ENCODE peak calls at places on chromosomes 12 and 14, in eight cellular contexts. S, M, L, Z, X, G, V and I are unnamed samples.

GRCh38 chr14:74571441-74571841 is 40.6 kb downstream of the LTBP2 start:
- DNase-seq in G (no peak), V (no peak), X (no peak), S (peak; percentile 70), Z (no peak), M (no peak), L (no peak), I (no peak)

GRCh38 chr12:108332791-108333382 is 6.2 kb downstream of the CMKLR1 start:
- DNase-seq in Z (peak; percentile 92), S (no peak), M (peak; percentile 36), V (no peak), X (no peak), L (peak; percentile 46), G (no peak), I (no peak)

GRCh38 chr12:66279127-66279712 is 23.1 kb upstream of the HELB start:
- DNase-seq in S (peak; percentile 22), V (no peak), M (no peak), X (peak; percentile 33), Z (peak; percentile 64), L (no peak), G (no peak), I (peak; percentile 41)

GRCh38 chr12:48542300-48542928 is 17.0 kb downstream of the OR8S1 start:
- DNase-seq in L (peak; percentile 27), G (no peak), X (peak; percentile 23), S (peak; percentile 31), Z (peak; percentile 63), M (no peak), V (peak; percentile 12), I (peak; percentile 64)

GRCh38 chr14:104874110-104874531 is 9.1 kb downstream of the CEP170B start:
- DNase-seq in S (no peak), G (no peak), M (no peak), V (no peak), X (no peak), Z (no peak), L (peak; percentile 12), I (no peak)

GRCh38 chr12:125371023-125371422 is 305.8 kb downstream of the AACS start:
- DNase-seq in S (no peak), V (no peak), G (no peak), L (no peak), M (no peak), Z (no peak), X (no peak), I (no peak)

GRCh38 chr12:12872934-12873275 is 18.5 kb upstream of the GPRC5A start:
- DNase-seq in L (no peak), Z (no peak), S (peak; percentile 83), G (no peak), M (no peak), X (peak; percentile 84), V (peak; percentile 24), I (no peak)

GRCh38 chr14:102554835-102555819 is 37.3 kb upstream of the RCOR1 start:
- DNase-seq in X (no peak), L (peak; percentile 32), G (no peak), S (no peak), Z (peak; percentile 56), M (no peak), V (no peak), I (peak; percentile 78)

GRCh38 chr12:6953417-6954315 is 2.5 kb downstream of the PTPN6 start:
- DNase-seq in X (no peak), L (no peak), V (no peak), G (peak; percentile 79), M (no peak), S (no peak), Z (peak; percentile 95), I (no peak)

GRCh38 chr14:100836961-100837811 is 11.3 kb downstream of the MEG3 start:
- DNase-seq in S (no peak), M (no peak), X (no peak), Z (no peak), V (no peak), G (no peak), L (no peak), I (no peak)

GRCh38 chr14:22822619-22823551 is 6.8 kb upstream of the MRPL52 start:
- DNase-seq in Z (peak; percentile 86), L (peak; percentile 71), S (peak; percentile 86), X (peak; percentile 51), G (peak; percentile 90), V (peak; percentile 48), M (peak; percentile 86), I (peak; percentile 82)

GRCh38 chr12:67705394-67706370 is 57.1 kb downstream of the DYRK2 start:
- DNase-seq in Z (no peak), L (no peak), V (no peak), X (no peak), G (no peak), S (peak; percentile 82), M (no peak), I (no peak)

GRCh38 chr12:68803948-68804653 is 3.9 kb upstream of the MDM2 start:
- DNase-seq in M (no peak), S (no peak), Z (no peak), G (no peak), X (no peak), L (no peak), V (no peak), I (no peak)

GRCh38 chr12:2397356-2398045 is 344.7 kb downstream of the CACNA1C start:
- DNase-seq in L (peak; percentile 51), S (no peak), M (no peak), G (no peak), V (peak; percentile 84), Z (no peak), X (peak; percentile 26), I (no peak)

GRCh38 chr14:34203271-34203722 is 252.4 kb upstream of the EGLN3 start:
- DNase-seq in Z (peak; percentile 31), V (no peak), X (no peak), S (no peak), L (no peak), G (no peak), M (no peak), I (no peak)

GRCh38 chr14:96040836-96041371 is 1.7 kb downstream of the C14orf132 start:
- DNase-seq in V (no peak), X (no peak), S (peak; percentile 66), G (no peak), M (no peak), L (no peak), Z (no peak), I (no peak)

GRCh38 chr12:45973526-45973925 is 16.8 kb downstream of the SCAF11 start:
- DNase-seq in X (no peak), L (no peak), M (no peak), Z (no peak), V (no peak), S (peak; percentile 22), G (no peak), I (no peak)

GRCh38 chr12:51636581-51636980 is 45.5 kb downstream of the SCN8A start:
- DNase-seq in X (no peak), G (no peak), L (no peak), V (no peak), S (peak; percentile 39), M (no peak), Z (peak; percentile 29), I (no peak)

GRCh38 chr14:56153271-56153670 is 35.1 kb downstream of the PELI2 start:
- DNase-seq in L (no peak), M (no peak), V (no peak), G (no peak), Z (no peak), X (no peak), S (peak; percentile 32), I (no peak)

GRCh38 chr12:12716845-12717585 is at the start of gene CDKN1B:
- DNase-seq in S (peak; percentile 94), Z (peak; percentile 96), V (peak; percentile 82), G (peak; percentile 94), L (peak; percentile 93), X (peak; percentile 65), M (peak; percentile 94), I (peak; percentile 95)

GRCh38 chr14:30610719-30611388 is 11.3 kb upstream of the SCFD1 start:
- DNase-seq in X (peak; percentile 36), S (peak; percentile 81), G (no peak), L (peak; percentile 40), Z (peak; percentile 74), V (no peak), M (peak; percentile 35), I (peak; percentile 92)

GRCh38 chr14:71011479-71011878 is 104.2 kb downstream of the PCNX1 start:
- DNase-seq in Z (no peak), X (no peak), G (no peak), S (no peak), L (no peak), V (no peak), M (no peak), I (no peak)

GRCh38 chr14:72178517-72178916 is 246.3 kb downstream of the RGS6 start:
- DNase-seq in G (no peak), L (no peak), V (no peak), Z (peak; percentile 2), X (no peak), M (no peak), S (no peak), I (no peak)

GRCh38 chr12:105843989-105844768 is 294.6 kb downstream of the NUAK1 start:
- DNase-seq in Z (no peak), S (peak; percentile 29), G (no peak), X (no peak), L (no peak), M (no peak), V (no peak), I (no peak)

GRCh38 chr12:29066061-29066588 is 83.0 kb upstream of the FAR2 start:
- DNase-seq in X (peak; percentile 40), Z (peak; percentile 87), M (no peak), S (peak; percentile 50), L (no peak), G (no peak), V (no peak), I (no peak)

GRCh38 chr12:14774944-14775651 is 28.2 kb downstream of the WBP11 start:
- DNase-seq in S (peak; percentile 65), Z (peak; percentile 71), L (peak; percentile 51), X (no peak), M (peak; percentile 70), G (peak; percentile 81), V (no peak), I (peak; percentile 80)
- TF ChIP-seq POLR2A in S (peak; percentile 48), Z (no peak), L (no peak), X (no peak), M (peak; percentile 6), G (peak; percentile 45), V (no peak), I (no peak)

GRCh38 chr14:24179294-24179960 is 7.5 kb downstream of the REC8 start:
- DNase-seq in Z (peak; percentile 33), X (no peak), L (no peak), V (no peak), M (no peak), S (no peak), G (no peak), I (no peak)
- TF ChIP-seq POLR2A in Z (no peak), X (no peak), L (no peak), V (no peak), M (no peak), S (no peak), G (no peak), I (no peak)

DNA sequence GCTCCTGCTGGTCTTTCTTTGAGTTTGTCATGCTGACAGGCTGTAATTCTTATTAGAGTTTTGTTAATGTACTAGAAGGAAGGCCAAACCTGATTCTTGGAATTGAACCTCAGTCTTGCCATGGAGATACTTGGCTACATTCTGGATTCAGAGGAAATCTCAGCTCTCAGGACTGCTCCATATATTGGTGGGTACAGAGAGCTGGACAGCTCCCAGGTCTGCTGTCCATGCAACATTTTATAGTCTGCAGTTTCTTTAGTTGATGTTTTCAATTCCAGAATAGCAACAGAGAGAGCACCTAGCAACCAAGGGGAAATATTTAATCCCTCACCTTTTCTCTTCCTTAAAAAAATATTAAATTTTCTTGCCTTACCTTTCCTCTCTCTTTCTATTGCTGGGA is 363.1 kb upstream of the STXBP6 start:
- DNase-seq in X (no peak), L (no peak), S (no peak), V (no peak), Z (no peak), M (no peak), G (no peak), I (no peak)
- TF ChIP-seq POLR2A in X (no peak), L (no peak), S (no peak), V (no peak), Z (no peak), M (no peak), G (no peak), I (no peak)

GRCh38 chr12:119700078-119700477 is 32.1 kb downstream of the PRKAB1 start:
- DNase-seq in X (no peak), Z (no peak), G (no peak), M (no peak), S (no peak), V (no peak), L (no peak), I (no peak)
- TF ChIP-seq POLR2A in X (no peak), Z (no peak), G (no peak), M (no peak), S (no peak), V (no peak), L (no peak), I (no peak)